ENCODE peak calls at places on chromosomes 2 and 18, in six cellular contexts. One of them, this sample, is unnamed.

GRCh38 chr2:109604597-109604996 is 9.2 kb downstream of the SEPTIN10 start:
- DNase-seq in dorsolateral prefrontal cortex: no peak
- DNase-seq in GM23338: no peak
- DNase-seq in endothelial cell: no peak
- DNase-seq in mucosa of descending colon: no peak
- DNase-seq in neural crest cell: no peak
- DNase-seq in this sample: no peak

GRCh38 chr2:10914272-10914693 is 2.5 kb downstream of the KCNF1 start:
- DNase-seq in mucosa of descending colon: no peak
- DNase-seq in endothelial cell: peak
- DNase-seq in dorsolateral prefrontal cortex: no peak
- DNase-seq in neural crest cell: no peak
- DNase-seq in GM23338: peak
- DNase-seq in this sample: no peak

GRCh38 chr2:134392689-134393476 is 139.0 kb downstream of the MGAT5 start:
- DNase-seq in dorsolateral prefrontal cortex: no peak
- DNase-seq in mucosa of descending colon: no peak
- DNase-seq in neural crest cell: no peak
- DNase-seq in GM23338: peak
- DNase-seq in endothelial cell: no peak
- DNase-seq in this sample: no peak

GRCh38 chr2:96685592-96686459 is 43.3 kb downstream of the FER1L5 start:
- DNase-seq in neural crest cell: no peak
- DNase-seq in mucosa of descending colon: no peak
- DNase-seq in dorsolateral prefrontal cortex: no peak
- DNase-seq in GM23338: peak
- DNase-seq in endothelial cell: no peak
- DNase-seq in this sample: no peak

GRCh38 chr2:37912056-37912455 is 13.0 kb upstream of the RMDN2 start:
- DNase-seq in GM23338: no peak
- DNase-seq in mucosa of descending colon: no peak
- DNase-seq in endothelial cell: no peak
- DNase-seq in neural crest cell: no peak
- DNase-seq in dorsolateral prefrontal cortex: no peak
- DNase-seq in this sample: no peak

GRCh38 chr2:235675678-235676535 is 182.1 kb downstream of the AGAP1 start:
- DNase-seq in dorsolateral prefrontal cortex: no peak
- DNase-seq in mucosa of descending colon: no peak
- DNase-seq in endothelial cell: no peak
- DNase-seq in GM23338: no peak
- DNase-seq in neural crest cell: no peak
- DNase-seq in this sample: no peak

GRCh38 chr2:118254117-118254516 is 165.8 kb downstream of the INSIG2 start:
- DNase-seq in neural crest cell: no peak
- DNase-seq in mucosa of descending colon: no peak
- DNase-seq in dorsolateral prefrontal cortex: no peak
- DNase-seq in endothelial cell: no peak
- DNase-seq in GM23338: no peak
- DNase-seq in this sample: no peak

GRCh38 chr2:138503652-138504051 is 2.1 kb downstream of the SPOPL start:
- DNase-seq in mucosa of descending colon: no peak
- DNase-seq in endothelial cell: no peak
- DNase-seq in dorsolateral prefrontal cortex: no peak
- DNase-seq in neural crest cell: no peak
- DNase-seq in GM23338: no peak
- DNase-seq in this sample: no peak

GRCh38 chr2:19235308-19235707 is 123.1 kb downstream of the OSR1 start:
- DNase-seq in dorsolateral prefrontal cortex: no peak
- DNase-seq in neural crest cell: no peak
- DNase-seq in GM23338: no peak
- DNase-seq in mucosa of descending colon: no peak
- DNase-seq in endothelial cell: no peak
- DNase-seq in this sample: no peak

GRCh38 chr2:44237221-44237620 is 38.1 kb upstream of the SLC3A1 start:
- DNase-seq in mucosa of descending colon: no peak
- DNase-seq in GM23338: no peak
- DNase-seq in dorsolateral prefrontal cortex: no peak
- DNase-seq in neural crest cell: no peak
- DNase-seq in endothelial cell: no peak
- DNase-seq in this sample: no peak

GRCh38 chr18:37299471-37300304 is 265.9 kb downstream of the CELF4 start:
- DNase-seq in neural crest cell: no peak
- DNase-seq in endothelial cell: no peak
- DNase-seq in GM23338: peak
- DNase-seq in mucosa of descending colon: peak
- DNase-seq in dorsolateral prefrontal cortex: peak
- DNase-seq in this sample: no peak

GRCh38 chr2:157261199-157261782 is 3.8 kb downstream of the GALNT5 start:
- DNase-seq in neural crest cell: no peak
- DNase-seq in endothelial cell: no peak
- DNase-seq in mucosa of descending colon: peak
- DNase-seq in dorsolateral prefrontal cortex: no peak
- DNase-seq in GM23338: no peak
- DNase-seq in this sample: no peak

GRCh38 chr2:99715956-99716355 is 226.1 kb upstream of the REV1 start:
- DNase-seq in neural crest cell: no peak
- DNase-seq in dorsolateral prefrontal cortex: no peak
- DNase-seq in GM23338: no peak
- DNase-seq in mucosa of descending colon: no peak
- DNase-seq in endothelial cell: no peak
- DNase-seq in this sample: no peak

GRCh38 chr2:129895061-129895460 is 84.4 kb upstream of the RAB6C start:
- DNase-seq in neural crest cell: no peak
- DNase-seq in endothelial cell: no peak
- DNase-seq in GM23338: no peak
- DNase-seq in mucosa of descending colon: no peak
- DNase-seq in dorsolateral prefrontal cortex: no peak
- DNase-seq in this sample: no peak

GRCh38 chr2:197328461-197328860 is 17.9 kb upstream of the ANKRD44 start:
- DNase-seq in mucosa of descending colon: no peak
- DNase-seq in endothelial cell: no peak
- DNase-seq in GM23338: no peak
- DNase-seq in dorsolateral prefrontal cortex: no peak
- DNase-seq in neural crest cell: no peak
- DNase-seq in this sample: no peak

GRCh38 chr2:47043142-47043890 is 111.8 kb downstream of the STPG4 start:
- DNase-seq in endothelial cell: peak
- DNase-seq in GM23338: peak
- DNase-seq in dorsolateral prefrontal cortex: no peak
- DNase-seq in mucosa of descending colon: no peak
- DNase-seq in neural crest cell: no peak
- DNase-seq in this sample: no peak

GRCh38 chr2:234074751-234075520 is 24.4 kb downstream of the SPP2 start:
- DNase-seq in GM23338: no peak
- DNase-seq in dorsolateral prefrontal cortex: no peak
- DNase-seq in neural crest cell: no peak
- DNase-seq in endothelial cell: no peak
- DNase-seq in mucosa of descending colon: no peak
- DNase-seq in this sample: peak

GRCh38 chr2:231929961-231930600 is 3.9 kb upstream of the NPPC start:
- DNase-seq in GM23338: peak
- DNase-seq in dorsolateral prefrontal cortex: no peak
- DNase-seq in mucosa of descending colon: peak
- DNase-seq in neural crest cell: no peak
- DNase-seq in endothelial cell: no peak
- DNase-seq in this sample: peak

GRCh38 chr2:11873346-11873745 is 126.9 kb downstream of the LPIN1 start:
- DNase-seq in mucosa of descending colon: no peak
- DNase-seq in GM23338: no peak
- DNase-seq in endothelial cell: no peak
- DNase-seq in dorsolateral prefrontal cortex: no peak
- DNase-seq in neural crest cell: no peak
- DNase-seq in this sample: no peak

GRCh38 chr2:145759228-145759940 is 1239.5 kb upstream of the ZEB2 start:
- DNase-seq in GM23338: no peak
- DNase-seq in dorsolateral prefrontal cortex: no peak
- DNase-seq in endothelial cell: no peak
- DNase-seq in neural crest cell: no peak
- DNase-seq in mucosa of descending colon: no peak
- DNase-seq in this sample: no peak
- TF ChIP-seq CTCF in GM23338: no peak
- TF ChIP-seq CTCF in dorsolateral prefrontal cortex: no peak
- TF ChIP-seq CTCF in endothelial cell: no peak
- TF ChIP-seq CTCF in neural crest cell: no peak
- TF ChIP-seq CTCF in mucosa of descending colon: no peak
- TF ChIP-seq CTCF in this sample: no peak

GRCh38 chr2:237167934-237168333 is 82.2 kb downstream of the COPS8 start:
- DNase-seq in endothelial cell: no peak
- DNase-seq in neural crest cell: no peak
- DNase-seq in dorsolateral prefrontal cortex: no peak
- DNase-seq in mucosa of descending colon: no peak
- DNase-seq in GM23338: no peak
- DNase-seq in this sample: no peak
- TF ChIP-seq CTCF in endothelial cell: no peak
- TF ChIP-seq CTCF in neural crest cell: no peak
- TF ChIP-seq CTCF in dorsolateral prefrontal cortex: no peak
- TF ChIP-seq CTCF in mucosa of descending colon: no peak
- TF ChIP-seq CTCF in GM23338: no peak
- TF ChIP-seq CTCF in this sample: no peak

DNA sequence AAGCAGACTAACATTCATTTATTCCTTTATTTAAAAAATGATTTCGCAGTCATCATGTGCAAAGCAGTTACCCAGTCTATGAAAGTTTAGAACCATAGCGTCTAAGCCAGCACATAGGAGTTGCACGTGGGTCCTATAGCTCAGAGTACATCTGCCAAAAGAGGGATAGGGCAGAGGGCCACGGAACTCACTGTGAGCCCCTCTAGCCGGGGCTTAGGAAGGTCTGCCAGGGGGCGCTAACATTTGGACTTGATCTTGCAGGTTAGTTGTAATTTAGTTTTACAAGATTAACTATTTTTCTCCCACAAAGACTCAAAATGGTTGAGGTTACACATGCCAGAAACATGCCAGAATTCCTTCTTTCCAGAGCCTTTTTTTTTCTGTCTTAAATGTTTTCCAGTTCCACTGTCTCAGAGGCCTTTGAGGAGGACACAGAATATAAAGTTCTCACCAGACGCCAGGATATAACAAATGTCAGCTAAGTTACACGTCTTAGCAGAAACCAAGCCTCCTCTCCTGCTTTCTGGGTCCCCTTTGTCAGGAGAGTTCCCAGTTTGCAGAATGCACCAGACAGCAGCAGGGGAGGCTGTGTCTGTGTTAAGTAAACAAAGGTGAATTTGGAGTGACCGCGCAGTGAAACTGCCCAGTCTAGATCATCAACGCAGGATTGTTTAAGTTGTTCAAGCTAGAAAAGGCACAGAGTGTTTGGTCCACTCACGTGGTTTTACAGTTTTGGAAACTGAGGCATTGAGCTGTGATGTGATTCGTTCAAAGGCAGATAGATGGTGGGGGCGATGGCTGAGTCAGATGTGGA is 292.0 kb downstream of the PRKCE start:
- DNase-seq in mucosa of descending colon: no peak
- DNase-seq in GM23338: peak
- DNase-seq in neural crest cell: no peak
- DNase-seq in endothelial cell: no peak
- DNase-seq in dorsolateral prefrontal cortex: no peak
- DNase-seq in this sample: no peak
- TF ChIP-seq CTCF in mucosa of descending colon: no peak
- TF ChIP-seq CTCF in GM23338: peak
- TF ChIP-seq CTCF in neural crest cell: no peak
- TF ChIP-seq CTCF in endothelial cell: no peak
- TF ChIP-seq CTCF in dorsolateral prefrontal cortex: no peak
- TF ChIP-seq CTCF in this sample: peak

GRCh38 chr2:102736607-102737409 is 25.0 kb upstream of the TMEM182 start:
- DNase-seq in neural crest cell: peak
- DNase-seq in mucosa of descending colon: peak
- DNase-seq in endothelial cell: peak
- DNase-seq in GM23338: peak
- DNase-seq in dorsolateral prefrontal cortex: peak
- DNase-seq in this sample: peak
- TF ChIP-seq CTCF in neural crest cell: peak
- TF ChIP-seq CTCF in mucosa of descending colon: no peak
- TF ChIP-seq CTCF in endothelial cell: no peak
- TF ChIP-seq CTCF in GM23338: no peak
- TF ChIP-seq CTCF in dorsolateral prefrontal cortex: no peak
- TF ChIP-seq CTCF in this sample: no peak

GRCh38 chr2:218583983-218584850 is 15.6 kb downstream of the CNOT9 start:
- DNase-seq in endothelial cell: peak
- DNase-seq in mucosa of descending colon: no peak
- DNase-seq in neural crest cell: no peak
- DNase-seq in dorsolateral prefrontal cortex: no peak
- DNase-seq in GM23338: peak
- DNase-seq in this sample: no peak
- TF ChIP-seq CTCF in endothelial cell: no peak
- TF ChIP-seq CTCF in mucosa of descending colon: no peak
- TF ChIP-seq CTCF in neural crest cell: no peak
- TF ChIP-seq CTCF in dorsolateral prefrontal cortex: no peak
- TF ChIP-seq CTCF in GM23338: peak
- TF ChIP-seq CTCF in this sample: no peak

DNA sequence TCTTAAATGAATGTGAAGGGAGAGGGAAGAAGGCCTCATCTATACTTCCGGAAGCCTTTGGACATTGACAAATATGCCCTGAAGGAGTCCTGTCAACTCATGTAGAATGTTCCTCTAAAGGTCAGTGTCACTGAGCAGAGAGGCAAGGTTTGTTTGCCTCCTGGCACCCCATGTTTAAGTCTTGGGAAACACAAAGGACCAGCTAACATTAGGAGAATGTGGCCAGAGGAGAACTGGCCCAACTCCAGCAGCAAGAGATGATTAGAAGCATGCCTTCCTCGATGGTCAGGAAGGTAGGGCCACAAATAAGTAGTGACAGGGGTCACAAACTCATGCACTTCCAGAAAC is 5.7 kb downstream of the DYSF start:
- DNase-seq in mucosa of descending colon: no peak
- DNase-seq in dorsolateral prefrontal cortex: no peak
- DNase-seq in neural crest cell: no peak
- DNase-seq in endothelial cell: no peak
- DNase-seq in GM23338: no peak
- DNase-seq in this sample: no peak
- TF ChIP-seq CTCF in mucosa of descending colon: no peak
- TF ChIP-seq CTCF in dorsolateral prefrontal cortex: no peak
- TF ChIP-seq CTCF in neural crest cell: no peak
- TF ChIP-seq CTCF in endothelial cell: no peak
- TF ChIP-seq CTCF in GM23338: no peak
- TF ChIP-seq CTCF in this sample: no peak

DNA sequence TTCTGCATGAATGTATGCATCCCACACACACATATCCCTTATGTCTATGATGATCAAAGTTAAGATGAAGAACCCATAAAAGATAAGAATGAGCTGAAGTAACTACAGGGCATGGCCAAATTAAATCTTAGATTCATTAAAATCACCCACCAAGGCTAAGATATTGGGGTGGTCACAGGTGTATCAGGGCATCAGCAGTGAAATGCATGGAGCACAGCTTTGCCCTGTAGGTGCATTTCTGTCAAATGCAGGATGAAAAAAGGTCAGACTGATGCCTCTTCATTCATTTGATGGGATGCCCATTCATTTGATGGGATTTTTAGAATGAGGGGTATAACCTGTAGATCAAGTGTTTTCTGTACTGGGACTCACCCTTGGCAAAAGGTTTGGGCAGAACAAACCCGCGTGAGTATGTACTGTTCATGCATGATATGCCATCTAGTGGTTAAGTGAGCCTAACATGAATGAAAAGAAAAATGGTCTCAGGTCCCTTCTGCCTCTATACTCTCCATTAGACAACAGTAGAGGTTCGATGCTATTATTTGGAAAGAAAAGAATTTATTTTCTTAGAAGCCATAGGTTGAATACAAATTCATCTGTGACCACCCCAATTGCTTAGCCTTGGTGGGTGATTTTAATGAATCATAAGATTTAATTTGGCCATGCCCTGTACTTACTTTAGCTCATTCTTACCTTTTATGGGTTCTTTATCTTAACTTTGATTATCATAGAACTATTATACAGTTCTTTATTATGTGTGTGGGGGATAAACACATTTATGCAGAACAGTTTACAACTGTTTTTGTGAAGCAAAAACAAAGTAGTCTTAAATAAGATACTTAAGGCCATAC is 43.2 kb upstream of the NOSTRIN start:
- DNase-seq in GM23338: peak
- DNase-seq in dorsolateral prefrontal cortex: no peak
- DNase-seq in endothelial cell: no peak
- DNase-seq in mucosa of descending colon: no peak
- DNase-seq in neural crest cell: no peak
- DNase-seq in this sample: no peak
- TF ChIP-seq CTCF in GM23338: peak
- TF ChIP-seq CTCF in dorsolateral prefrontal cortex: peak
- TF ChIP-seq CTCF in endothelial cell: peak
- TF ChIP-seq CTCF in mucosa of descending colon: no peak
- TF ChIP-seq CTCF in neural crest cell: peak
- TF ChIP-seq CTCF in this sample: peak

This sample was measured in D721Med.